ENCODE peak calls at places on chromosomes 12 and 14, in six cellular contexts. V is GM23248, T is PC-9, S is GM23338, Y is HCT116, G is PC-3. F is an unnamed sample. For H3K79me2 and H3K9me2, the result is how much of the 10 kb centered on the place peaks cover.

GRCh38 chr12:130953783-130954543 is at the start of gene ADGRD1:
- DNase-seq in V (peak), G (no peak), T (no peak), S (peak), Y (no peak), F (peak)

GRCh38 chr12:47813491-47814196 is 6.1 kb downstream of the HDAC7 start:
- DNase-seq in G (no peak), T (no peak), Y (no peak), V (no peak), S (peak), F (no peak)

GRCh38 chr12:98227162-98227561 is 288.2 kb upstream of the TMPO start:
- DNase-seq in S (peak), T (no peak), V (peak), Y (peak), G (no peak), F (no peak)

GRCh38 chr14:72747652-72748051 is 146.2 kb downstream of the DPF3 start:
- DNase-seq in G (no peak), S (no peak), Y (no peak), T (no peak), V (no peak), F (no peak)

GRCh38 chr12:27025116-27025515 is 2.8 kb downstream of the MED21 start:
- DNase-seq in T (no peak), G (peak), S (no peak), V (peak), Y (no peak), F (no peak)

GRCh38 chr14:69580009-69580577 is 5.4 kb upstream of the CCDC177 start:
- DNase-seq in S (peak), V (peak), T (peak), Y (peak), G (peak), F (peak)

GRCh38 chr12:23039834-23040233 is 414.9 kb downstream of the ETNK1 start:
- DNase-seq in V (no peak), Y (no peak), T (no peak), S (no peak), G (no peak), F (no peak)

GRCh38 chr12:11722071-11722470 is 72.6 kb downstream of the ETV6 start:
- DNase-seq in G (no peak), T (no peak), V (no peak), S (no peak), Y (no peak), F (no peak)

GRCh38 chr14:105368910-105369652 is 29.3 kb upstream of the TEX22 start:
- DNase-seq in Y (no peak), T (no peak), V (no peak), G (no peak), S (no peak), F (no peak)

GRCh38 chr12:68638721-68639395 is 28.2 kb downstream of the RAP1B start:
- DNase-seq in Y (no peak), T (no peak), S (no peak), G (no peak), V (no peak), F (no peak)

GRCh38 chr14:105420976-105421674 is 1.5 kb downstream of the MTA1 start:
- DNase-seq in T (no peak), V (no peak), Y (no peak), S (no peak), G (no peak), F (no peak)

GRCh38 chr14:33909380-33910084 is 41.3 kb downstream of the EGLN3 start:
- DNase-seq in S (no peak), V (no peak), G (no peak), Y (no peak), T (no peak), F (peak)

GRCh38 chr14:51957950-51958349 is 31.4 kb upstream of the RTRAF start:
- DNase-seq in Y (no peak), G (no peak), V (peak), S (no peak), T (no peak), F (no peak)

GRCh38 chr12:70236990-70237389 is 6.2 kb upstream of the CNOT2 start:
- DNase-seq in T (no peak), S (peak), V (no peak), G (no peak), Y (no peak), F (no peak)

GRCh38 chr12:3552726-3553045 is 61.7 kb downstream of the PRMT8 start:
- DNase-seq in T (no peak), G (no peak), V (no peak), Y (no peak), S (no peak), F (no peak)

GRCh38 chr14:35809597-35809996 is 502 bp upstream of the RALGAPA1 start:
- DNase-seq in Y (no peak), G (no peak), V (no peak), S (no peak), T (no peak), F (no peak)

GRCh38 chr14:91223028-91223783 is 21.3 kb downstream of the GPR68 start:
- DNase-seq in G (no peak), T (no peak), V (no peak), S (no peak), Y (peak), F (no peak)

GRCh38 chr12:104652910-104653309 is 196.2 kb downstream of the CHST11 start:
- DNase-seq in G (no peak), T (no peak), S (no peak), Y (no peak), V (no peak), F (no peak)

GRCh38 chr12:9868271-9868815 is 811 bp downstream of the CLEC2B start:
- DNase-seq in T (no peak), G (no peak), V (peak), S (no peak), Y (no peak), F (no peak)

GRCh38 chr12:121793836-121794531 is 496 bp upstream of the RHOF start:
- DNase-seq in G (peak), S (peak), Y (peak), T (peak), V (peak), F (peak)

GRCh38 chr12:5276327-5276880 is 155.5 kb upstream of the NTF3 start:
- DNase-seq in G (no peak), S (no peak), Y (no peak), V (no peak), T (no peak), F (no peak)

GRCh38 chr12:45336762-45337596 is 121.1 kb downstream of the ANO6 start:
- DNase-seq in S (no peak), Y (no peak), G (peak), V (peak), T (no peak), F (peak)

GRCh38 chr14:70776197-70776596 is 33.1 kb downstream of the MAP3K9 start:
- DNase-seq in Y (no peak), G (no peak), S (no peak), V (no peak), T (no peak), F (no peak)

GRCh38 chr12:122032570-122032969 is 10.9 kb downstream of the BCL7A start:
- DNase-seq in S (no peak), T (no peak), V (no peak), Y (no peak), G (no peak), F (no peak)

GRCh38 chr12:2642176-2642892 is 152.4 kb upstream of the FKBP4 start:
- DNase-seq in V (no peak), Y (no peak), G (no peak), T (no peak), S (no peak), F (no peak)

GRCh38 chr12:99069371-99069770 is 424.3 kb downstream of the APAF1 start:
- DNase-seq in S (no peak), T (no peak), V (no peak), G (no peak), Y (no peak), F (no peak)

GRCh38 chr12:129873458-129873857 is 30.4 kb downstream of the TMEM132D start:
- DNase-seq in Y (no peak), T (no peak), V (no peak), S (no peak), G (no peak), F (no peak)

GRCh38 chr12:120199595-120200306 is 1.2 kb downstream of the RPLP0 start:
- DNase-seq in V (peak), Y (no peak), G (peak), S (no peak), T (peak), F (no peak)

GRCh38 chr14:94345344-94346072 is 22.4 kb upstream of the SERPINA6 start:
- DNase-seq in S (no peak), V (peak), Y (peak), T (no peak), G (peak), F (peak)

GRCh38 chr12:67925077-67925476 is 64.2 kb upstream of the IFNG-AS1 start:
- DNase-seq in G (peak), Y (no peak), S (no peak), V (no peak), T (peak), F (no peak)

GRCh38 chr12:9319842-9320173 is 111.6 kb upstream of the PZP start:
- DNase-seq in G (no peak), Y (no peak), V (no peak), T (no peak), S (no peak), F (no peak)

GRCh38 chr12:90250766-90251165 is 542.1 kb upstream of the ATP2B1 start:
- DNase-seq in G (peak), S (no peak), T (no peak), V (peak), Y (no peak), F (no peak)

GRCh38 chr14:61145903-61146411 is 135.2 kb downstream of the TMEM30B start:
- DNase-seq in T (no peak), V (peak), S (no peak), G (peak), Y (no peak), F (peak)

GRCh38 chr14:71322660-71323250 is 415.5 kb downstream of the PCNX1 start:
- DNase-seq in G (peak), T (no peak), Y (no peak), S (no peak), V (peak), F (peak)

DNA sequence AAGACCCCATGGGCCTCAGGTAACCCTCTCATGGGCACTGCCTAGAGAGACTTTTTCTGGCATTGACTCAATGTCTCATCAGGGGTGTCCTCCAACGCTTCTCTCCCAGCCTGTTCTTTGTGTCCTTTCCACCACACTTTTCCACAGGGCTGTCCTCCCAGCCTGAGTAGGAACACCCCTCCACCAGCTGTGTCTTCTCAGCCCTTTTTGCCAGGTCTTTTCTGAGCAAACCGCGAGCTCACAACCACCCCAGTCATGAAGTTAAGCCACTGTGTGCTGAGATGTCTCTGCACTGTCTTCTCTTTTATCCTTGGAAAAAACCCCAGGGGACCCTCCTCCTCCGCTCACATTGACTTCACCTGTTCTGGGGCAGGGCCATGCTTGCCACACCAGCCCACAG is 50.2 kb upstream of the PNMA1 start:
- DNase-seq in V (no peak), Y (no peak), T (no peak), S (no peak), G (no peak), F (no peak)
- H3K79me2 ChIP-seq in V (half or more), Y (under half), T (under half), S (under half), G (half or more), F (half or more)

GRCh38 chr12:112575559-112576067 is 156.9 kb downstream of the PTPN11 start:
- DNase-seq in S (no peak), T (no peak), G (no peak), Y (no peak), V (no peak), F (no peak)
- TF ChIP-seq EZH2 in S (peak), T (no peak), G (no peak), Y (no peak), V (no peak), F (no peak)

GRCh38 chr14:66426451-66426850 is 59.7 kb upstream of the CCDC196 start:
- DNase-seq in G (no peak), V (no peak), T (no peak), Y (no peak), S (no peak), F (no peak)

GRCh38 chr14:66425402-66425801 is 60.8 kb upstream of the CCDC196 start:
- DNase-seq in Y (no peak), V (no peak), S (no peak), T (no peak), G (no peak), F (no peak)

DNA sequence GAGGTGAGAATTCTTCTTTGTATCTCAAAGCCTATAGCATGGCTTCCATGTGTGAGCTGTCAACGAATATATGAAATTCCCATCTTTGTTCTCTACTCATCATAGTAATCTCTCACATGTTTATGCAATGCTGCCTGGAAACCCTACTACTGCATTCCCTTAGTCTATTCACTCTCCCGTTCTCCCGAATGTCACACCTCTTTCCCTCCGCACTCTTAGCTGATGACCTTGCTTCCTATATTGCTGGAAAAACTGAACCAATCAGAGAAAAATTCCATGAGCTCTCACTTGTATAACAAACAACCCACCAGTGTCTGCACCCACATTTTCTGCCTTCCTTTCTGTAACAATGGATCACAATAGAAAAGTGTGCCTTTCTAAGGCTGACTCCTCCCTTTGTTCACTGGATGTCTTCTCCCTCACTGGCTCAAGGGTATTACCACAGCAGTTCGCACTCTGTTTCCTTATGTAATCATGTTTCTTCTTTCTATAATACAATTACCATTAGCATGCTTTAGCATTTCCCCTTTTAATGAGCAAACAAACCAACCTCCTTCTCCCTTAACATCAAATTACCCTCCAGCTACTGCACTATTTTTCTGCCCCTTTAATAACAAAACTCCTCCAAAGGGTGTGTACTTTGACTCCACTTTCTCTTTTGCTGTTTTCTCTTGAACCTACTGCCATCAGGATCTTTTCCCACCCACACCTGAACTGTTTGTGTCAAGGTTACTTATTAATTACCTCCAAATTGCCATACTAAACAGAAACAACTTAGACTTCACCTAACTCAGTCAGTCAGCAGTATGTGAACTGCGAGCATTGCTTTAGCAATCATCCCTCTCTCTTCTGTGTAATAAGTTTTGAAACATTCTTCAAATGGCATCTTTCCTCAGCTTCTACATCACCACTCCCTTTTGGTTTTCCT is 63.9 kb upstream of the CCDC196 start:
- DNase-seq in S (no peak), G (no peak), Y (no peak), V (no peak), T (no peak), F (no peak)
- H3K9me2 ChIP-seq in S (under half), G (under half), Y (under half), V (under half), T (under half), F (under half)

GRCh38 chr12:13957576-13957975 is 23.8 kb downstream of the GRIN2B start:
- DNase-seq in V (no peak), T (no peak), S (no peak), Y (no peak), G (no peak), F (no peak)

GRCh38 chr12:13964666-13965065 is 16.7 kb downstream of the GRIN2B start:
- DNase-seq in V (no peak), Y (no peak), T (no peak), S (peak), G (no peak), F (no peak)

GRCh38 chr12:13959131-13959734 is 22.2 kb downstream of the GRIN2B start:
- DNase-seq in G (no peak), V (no peak), T (no peak), Y (no peak), S (peak), F (no peak)

GRCh38 chr12:13961983-13962382 is 19.4 kb downstream of the GRIN2B start:
- DNase-seq in G (no peak), T (no peak), Y (no peak), V (no peak), S (no peak), F (no peak)

DNA sequence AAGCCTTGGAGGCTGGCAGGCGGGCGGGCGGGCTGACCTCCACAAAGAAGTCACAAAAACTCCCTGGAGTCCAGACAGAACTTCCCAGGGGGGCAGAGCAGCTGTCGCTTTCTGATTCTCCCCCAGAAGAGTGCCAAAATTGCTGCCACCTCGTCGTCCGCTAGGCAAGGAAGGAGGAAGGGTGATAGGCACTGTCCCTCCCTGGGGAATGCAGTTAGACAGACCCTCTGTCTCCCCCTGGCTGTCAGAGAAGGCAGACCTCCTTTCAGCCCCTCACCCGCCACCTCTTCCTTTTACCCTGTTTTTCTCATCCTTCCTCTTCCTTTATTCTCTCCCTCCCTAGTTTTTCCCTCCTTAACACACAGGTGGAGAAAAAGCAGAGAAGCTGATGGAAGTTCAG is 18.7 kb downstream of the GRIN2B start:
- DNase-seq in Y (peak), T (peak), V (peak), G (peak), S (peak), F (no peak)
- H3K79me2 ChIP-seq in Y (under half), T (under half), V (under half), G (under half), S (under half), F (under half)

GRCh38 chr14:67821121-67821520 is 1.5 kb downstream of the RAD51B start:
- DNase-seq in S (no peak), Y (no peak), T (no peak), G (no peak), V (no peak), F (no peak)
- TF ChIP-seq EZH2 in S (no peak), Y (no peak), T (no peak), G (no peak), V (no peak), F (no peak)